ENCODE peak calls at places on chromosomes 12 and 14, in ten cellular contexts. One of them, this sample, is unnamed.

GRCh38 chr14:38074754-38075153 is 132.9 kb upstream of the SSTR1 start:
- DNase-seq in IMR-90: no peak
- DNase-seq in left cardiac atrium: no peak
- DNase-seq in Right ventricle myocardium superior: no peak
- DNase-seq in CD4-positive, alpha-beta memory T cell: peak; percentile 70
- DNase-seq in GM06990: no peak
- DNase-seq in iPS-NIHi11: no peak
- DNase-seq in MM.1S: no peak
- DNase-seq in NB4: no peak
- DNase-seq in left ventricle myocardium inferior: no peak
- DNase-seq in this sample: no peak

GRCh38 chr12:131075194-131075593 is 121.5 kb downstream of the ADGRD1 start:
- DNase-seq in IMR-90: no peak
- DNase-seq in left cardiac atrium: no peak
- DNase-seq in Right ventricle myocardium superior: no peak
- DNase-seq in CD4-positive, alpha-beta memory T cell: no peak
- DNase-seq in GM06990: no peak
- DNase-seq in iPS-NIHi11: no peak
- DNase-seq in MM.1S: no peak
- DNase-seq in NB4: no peak
- DNase-seq in left ventricle myocardium inferior: no peak
- DNase-seq in this sample: peak; percentile 17

GRCh38 chr12:117865505-117865904 is 103.3 kb downstream of the KSR2 start:
- DNase-seq in IMR-90: no peak
- DNase-seq in left cardiac atrium: no peak
- DNase-seq in Right ventricle myocardium superior: no peak
- DNase-seq in CD4-positive, alpha-beta memory T cell: no peak
- DNase-seq in GM06990: no peak
- DNase-seq in iPS-NIHi11: no peak
- DNase-seq in MM.1S: no peak
- DNase-seq in NB4: no peak
- DNase-seq in left ventricle myocardium inferior: no peak
- DNase-seq in this sample: no peak

GRCh38 chr14:92959761-92960680 is 37.1 kb downstream of the CHGA start:
- DNase-seq in IMR-90: no peak
- DNase-seq in left cardiac atrium: no peak
- DNase-seq in Right ventricle myocardium superior: peak; percentile 42
- DNase-seq in CD4-positive, alpha-beta memory T cell: no peak
- DNase-seq in GM06990: no peak
- DNase-seq in iPS-NIHi11: no peak
- DNase-seq in MM.1S: no peak
- DNase-seq in NB4: no peak
- DNase-seq in left ventricle myocardium inferior: peak; percentile 11
- DNase-seq in this sample: no peak

GRCh38 chr12:113242018-113242418 is 20.8 kb downstream of the TPCN1 start:
- DNase-seq in IMR-90: no peak
- DNase-seq in left cardiac atrium: peak; percentile 23
- DNase-seq in Right ventricle myocardium superior: no peak
- DNase-seq in CD4-positive, alpha-beta memory T cell: no peak
- DNase-seq in GM06990: no peak
- DNase-seq in iPS-NIHi11: no peak
- DNase-seq in MM.1S: no peak
- DNase-seq in NB4: peak; percentile 74
- DNase-seq in left ventricle myocardium inferior: no peak
- DNase-seq in this sample: no peak

GRCh38 chr12:47776471-47777143 is 3.6 kb downstream of the SLC48A1 start:
- DNase-seq in IMR-90: peak; percentile 47
- DNase-seq in left cardiac atrium: no peak
- DNase-seq in Right ventricle myocardium superior: no peak
- DNase-seq in CD4-positive, alpha-beta memory T cell: no peak
- DNase-seq in GM06990: no peak
- DNase-seq in iPS-NIHi11: no peak
- DNase-seq in MM.1S: no peak
- DNase-seq in NB4: peak; percentile 77
- DNase-seq in left ventricle myocardium inferior: no peak
- DNase-seq in this sample: no peak

GRCh38 chr12:66693901-66694513 is 15.1 kb upstream of the GRIP1 start:
- DNase-seq in IMR-90: peak; percentile 69
- DNase-seq in left cardiac atrium: peak; percentile 24
- DNase-seq in Right ventricle myocardium superior: no peak
- DNase-seq in CD4-positive, alpha-beta memory T cell: peak; percentile 33
- DNase-seq in GM06990: no peak
- DNase-seq in iPS-NIHi11: peak; percentile 48
- DNase-seq in MM.1S: peak; percentile 88
- DNase-seq in NB4: peak; percentile 79
- DNase-seq in left ventricle myocardium inferior: no peak
- DNase-seq in this sample: peak; percentile 32

GRCh38 chr12:59861635-59862034 is 265.8 kb downstream of the SLC16A7 start:
- DNase-seq in IMR-90: peak; percentile 28
- DNase-seq in left cardiac atrium: no peak
- DNase-seq in Right ventricle myocardium superior: no peak
- DNase-seq in CD4-positive, alpha-beta memory T cell: no peak
- DNase-seq in GM06990: no peak
- DNase-seq in iPS-NIHi11: no peak
- DNase-seq in MM.1S: no peak
- DNase-seq in NB4: no peak
- DNase-seq in left ventricle myocardium inferior: no peak
- DNase-seq in this sample: no peak

GRCh38 chr14:91875515-91876286 is 8.4 kb upstream of the TC2N start:
- DNase-seq in IMR-90: no peak
- DNase-seq in left cardiac atrium: no peak
- DNase-seq in Right ventricle myocardium superior: no peak
- DNase-seq in CD4-positive, alpha-beta memory T cell: no peak
- DNase-seq in GM06990: no peak
- DNase-seq in iPS-NIHi11: no peak
- DNase-seq in MM.1S: no peak
- DNase-seq in NB4: no peak
- DNase-seq in left ventricle myocardium inferior: no peak
- DNase-seq in this sample: no peak

GRCh38 chr14:50792058-50792477 is 38.9 kb downstream of the NIN start:
- DNase-seq in IMR-90: no peak
- DNase-seq in left cardiac atrium: no peak
- DNase-seq in Right ventricle myocardium superior: no peak
- DNase-seq in CD4-positive, alpha-beta memory T cell: peak; percentile 17
- DNase-seq in GM06990: no peak
- DNase-seq in iPS-NIHi11: no peak
- DNase-seq in MM.1S: peak; percentile 30
- DNase-seq in NB4: no peak
- DNase-seq in left ventricle myocardium inferior: no peak
- DNase-seq in this sample: peak; percentile 41

GRCh38 chr14:20455355-20456300 is 602 bp downstream of the APEX1 start:
- DNase-seq in IMR-90: peak; percentile 89
- DNase-seq in left cardiac atrium: no peak
- DNase-seq in Right ventricle myocardium superior: peak; percentile 58
- DNase-seq in CD4-positive, alpha-beta memory T cell: no peak
- DNase-seq in GM06990: no peak
- DNase-seq in iPS-NIHi11: no peak
- DNase-seq in MM.1S: no peak
- DNase-seq in NB4: peak; percentile 90
- DNase-seq in left ventricle myocardium inferior: no peak
- DNase-seq in this sample: no peak

GRCh38 chr12:3035815-3036702 is 41.1 kb upstream of the TSPAN9 start:
- DNase-seq in IMR-90: peak; percentile 21
- DNase-seq in left cardiac atrium: no peak
- DNase-seq in Right ventricle myocardium superior: no peak
- DNase-seq in CD4-positive, alpha-beta memory T cell: no peak
- DNase-seq in GM06990: no peak
- DNase-seq in iPS-NIHi11: no peak
- DNase-seq in MM.1S: no peak
- DNase-seq in NB4: peak; percentile 29
- DNase-seq in left ventricle myocardium inferior: no peak
- DNase-seq in this sample: no peak

GRCh38 chr14:65243766-65244442 is 141.6 kb upstream of the MAX start:
- DNase-seq in IMR-90: peak; percentile 36
- DNase-seq in left cardiac atrium: no peak
- DNase-seq in Right ventricle myocardium superior: no peak
- DNase-seq in CD4-positive, alpha-beta memory T cell: peak; percentile 22
- DNase-seq in GM06990: no peak
- DNase-seq in iPS-NIHi11: no peak
- DNase-seq in MM.1S: no peak
- DNase-seq in NB4: peak; percentile 49
- DNase-seq in left ventricle myocardium inferior: no peak
- DNase-seq in this sample: peak; percentile 41

GRCh38 chr12:121799842-121800693 is 3.7 kb upstream of the SETD1B start:
- DNase-seq in IMR-90: peak; percentile 84
- DNase-seq in left cardiac atrium: peak; percentile 95
- DNase-seq in Right ventricle myocardium superior: peak; percentile 95
- DNase-seq in CD4-positive, alpha-beta memory T cell: peak; percentile 62
- DNase-seq in GM06990: peak; percentile 87
- DNase-seq in iPS-NIHi11: peak; percentile 69
- DNase-seq in MM.1S: peak; percentile 62
- DNase-seq in NB4: peak; percentile 94
- DNase-seq in left ventricle myocardium inferior: peak; percentile 94
- DNase-seq in this sample: peak; percentile 82

GRCh38 chr12:70196732-70197361 is 46.4 kb upstream of the CNOT2 start:
- DNase-seq in IMR-90: no peak
- DNase-seq in left cardiac atrium: no peak
- DNase-seq in Right ventricle myocardium superior: no peak
- DNase-seq in CD4-positive, alpha-beta memory T cell: no peak
- DNase-seq in GM06990: no peak
- DNase-seq in iPS-NIHi11: no peak
- DNase-seq in MM.1S: no peak
- DNase-seq in NB4: no peak
- DNase-seq in left ventricle myocardium inferior: no peak
- DNase-seq in this sample: no peak

GRCh38 chr14:104087505-104087904 is 2.0 kb downstream of the ASPG start:
- DNase-seq in IMR-90: no peak
- DNase-seq in left cardiac atrium: no peak
- DNase-seq in Right ventricle myocardium superior: peak; percentile 22
- DNase-seq in CD4-positive, alpha-beta memory T cell: no peak
- DNase-seq in GM06990: no peak
- DNase-seq in iPS-NIHi11: no peak
- DNase-seq in MM.1S: no peak
- DNase-seq in NB4: peak; percentile 1
- DNase-seq in left ventricle myocardium inferior: no peak
- DNase-seq in this sample: no peak

GRCh38 chr14:62179367-62180018 is 417.3 kb downstream of the SNAPC1 start:
- DNase-seq in IMR-90: peak; percentile 91
- DNase-seq in left cardiac atrium: peak; percentile 46
- DNase-seq in Right ventricle myocardium superior: no peak
- DNase-seq in CD4-positive, alpha-beta memory T cell: no peak
- DNase-seq in GM06990: peak; percentile 6
- DNase-seq in iPS-NIHi11: peak; percentile 63
- DNase-seq in MM.1S: peak; percentile 47
- DNase-seq in NB4: peak; percentile 64
- DNase-seq in left ventricle myocardium inferior: peak; percentile 16
- DNase-seq in this sample: peak; percentile 26

GRCh38 chr14:49479432-49479831 is 106.7 kb downstream of the RPS29 start:
- DNase-seq in IMR-90: no peak
- DNase-seq in left cardiac atrium: no peak
- DNase-seq in Right ventricle myocardium superior: no peak
- DNase-seq in CD4-positive, alpha-beta memory T cell: no peak
- DNase-seq in GM06990: no peak
- DNase-seq in iPS-NIHi11: no peak
- DNase-seq in MM.1S: no peak
- DNase-seq in NB4: no peak
- DNase-seq in left ventricle myocardium inferior: no peak
- DNase-seq in this sample: no peak

GRCh38 chr12:62799126-62799736 is 135.7 kb downstream of the PPM1H start:
- DNase-seq in IMR-90: peak; percentile 72
- DNase-seq in left cardiac atrium: peak; percentile 38
- DNase-seq in Right ventricle myocardium superior: no peak
- DNase-seq in CD4-positive, alpha-beta memory T cell: peak; percentile 32
- DNase-seq in GM06990: no peak
- DNase-seq in iPS-NIHi11: peak; percentile 81
- DNase-seq in MM.1S: peak; percentile 61
- DNase-seq in NB4: peak; percentile 81
- DNase-seq in left ventricle myocardium inferior: no peak
- DNase-seq in this sample: peak; percentile 71

GRCh38 chr12:55700255-55701018 is 7.3 kb downstream of the ITGA7 start:
- DNase-seq in IMR-90: peak; percentile 39
- DNase-seq in left cardiac atrium: no peak
- DNase-seq in Right ventricle myocardium superior: no peak
- DNase-seq in CD4-positive, alpha-beta memory T cell: no peak
- DNase-seq in GM06990: no peak
- DNase-seq in iPS-NIHi11: no peak
- DNase-seq in MM.1S: no peak
- DNase-seq in NB4: peak; percentile 76
- DNase-seq in left ventricle myocardium inferior: no peak
- DNase-seq in this sample: no peak

GRCh38 chr12:15827136-15827535 is 37.9 kb upstream of the EPS8 start:
- DNase-seq in IMR-90: no peak
- DNase-seq in left cardiac atrium: no peak
- DNase-seq in Right ventricle myocardium superior: no peak
- DNase-seq in CD4-positive, alpha-beta memory T cell: no peak
- DNase-seq in GM06990: no peak
- DNase-seq in iPS-NIHi11: no peak
- DNase-seq in MM.1S: no peak
- DNase-seq in NB4: no peak
- DNase-seq in left ventricle myocardium inferior: no peak
- DNase-seq in this sample: no peak

GRCh38 chr12:78275886-78276285 is 445.2 kb downstream of the NAV3 start:
- DNase-seq in IMR-90: no peak
- DNase-seq in left cardiac atrium: no peak
- DNase-seq in Right ventricle myocardium superior: no peak
- DNase-seq in CD4-positive, alpha-beta memory T cell: no peak
- DNase-seq in GM06990: no peak
- DNase-seq in iPS-NIHi11: no peak
- DNase-seq in MM.1S: no peak
- DNase-seq in NB4: no peak
- DNase-seq in left ventricle myocardium inferior: no peak
- DNase-seq in this sample: no peak

GRCh38 chr12:115243933-115244628 is 560.1 kb upstream of the TBX3 start:
- DNase-seq in IMR-90: no peak
- DNase-seq in left cardiac atrium: no peak
- DNase-seq in Right ventricle myocardium superior: no peak
- DNase-seq in CD4-positive, alpha-beta memory T cell: no peak
- DNase-seq in GM06990: no peak
- DNase-seq in iPS-NIHi11: no peak
- DNase-seq in MM.1S: no peak
- DNase-seq in NB4: no peak
- DNase-seq in left ventricle myocardium inferior: no peak
- DNase-seq in this sample: no peak

GRCh38 chr14:57266060-57266459 is 2.6 kb downstream of the EXOC5 start:
- DNase-seq in IMR-90: peak; percentile 13
- DNase-seq in left cardiac atrium: no peak
- DNase-seq in Right ventricle myocardium superior: no peak
- DNase-seq in CD4-positive, alpha-beta memory T cell: no peak
- DNase-seq in GM06990: no peak
- DNase-seq in iPS-NIHi11: no peak
- DNase-seq in MM.1S: no peak
- DNase-seq in NB4: no peak
- DNase-seq in left ventricle myocardium inferior: no peak
- DNase-seq in this sample: no peak

GRCh38 chr14:24243336-24243836 is 963 bp upstream of the TINF2 start:
- DNase-seq in IMR-90: no peak
- DNase-seq in left cardiac atrium: no peak
- DNase-seq in Right ventricle myocardium superior: no peak
- DNase-seq in CD4-positive, alpha-beta memory T cell: no peak
- DNase-seq in GM06990: peak; percentile 52
- DNase-seq in iPS-NIHi11: no peak
- DNase-seq in MM.1S: peak; percentile 9
- DNase-seq in NB4: peak; percentile 74
- DNase-seq in left ventricle myocardium inferior: no peak
- DNase-seq in this sample: no peak

GRCh38 chr14:41899416-41899815 is 292.7 kb downstream of the LRFN5 start:
- DNase-seq in IMR-90: peak; percentile 3
- DNase-seq in left cardiac atrium: no peak
- DNase-seq in Right ventricle myocardium superior: no peak
- DNase-seq in CD4-positive, alpha-beta memory T cell: no peak
- DNase-seq in GM06990: no peak
- DNase-seq in iPS-NIHi11: no peak
- DNase-seq in MM.1S: no peak
- DNase-seq in NB4: no peak
- DNase-seq in left ventricle myocardium inferior: no peak
- DNase-seq in this sample: no peak

GRCh38 chr14:37202265-37202664 is 4.5 kb downstream of the MIPOL1 start:
- DNase-seq in IMR-90: peak; percentile 45
- DNase-seq in left cardiac atrium: no peak
- DNase-seq in Right ventricle myocardium superior: no peak
- DNase-seq in CD4-positive, alpha-beta memory T cell: no peak
- DNase-seq in GM06990: no peak
- DNase-seq in iPS-NIHi11: no peak
- DNase-seq in MM.1S: no peak
- DNase-seq in NB4: no peak
- DNase-seq in left ventricle myocardium inferior: no peak
- DNase-seq in this sample: no peak

GRCh38 chr14:96811985-96812667 is 14.9 kb downstream of the VRK1 start:
- DNase-seq in IMR-90: no peak
- DNase-seq in left cardiac atrium: no peak
- DNase-seq in Right ventricle myocardium superior: no peak
- DNase-seq in CD4-positive, alpha-beta memory T cell: no peak
- DNase-seq in GM06990: no peak
- DNase-seq in iPS-NIHi11: no peak
- DNase-seq in MM.1S: no peak
- DNase-seq in NB4: no peak
- DNase-seq in left ventricle myocardium inferior: no peak
- DNase-seq in this sample: no peak